ENCODE peak calls at places on chromosomes 6 and 20, in seven cellular contexts. S is H9, Z is H1, D is IMR-90, U is mesenchymal stem cell, N is neuronal stem cell, G is trophoblast cell. P is an unnamed sample.

GRCh38 chr6:132122871-132123270 is 171.7 kb upstream of the CCN2 start:
- DNase-seq in U (peak), Z (no peak), D (peak), G (no peak), N (no peak), S (no peak), P (no peak)

GRCh38 chr6:157519255-157520116 is 138.5 kb downstream of the ZDHHC14 start:
- DNase-seq in S (no peak), U (no peak), D (no peak), Z (no peak), G (no peak), N (no peak), P (no peak)

GRCh38 chr6:80962382-80962781 is 790.1 kb downstream of the TENT5A start:
- DNase-seq in U (no peak), Z (no peak), D (no peak), G (peak), S (no peak), N (no peak), P (peak)

GRCh38 chr6:34393191-34393967 is 910 bp upstream of the NUDT3 start:
- DNase-seq in N (no peak), D (no peak), Z (no peak), U (no peak), G (no peak), S (no peak), P (no peak)

GRCh38 chr6:107819217-107819616 is 4.9 kb downstream of the SCML4 start:
- DNase-seq in Z (no peak), U (no peak), N (no peak), G (no peak), S (no peak), D (no peak), P (no peak)

GRCh38 chr6:1851681-1852456 is 242.2 kb downstream of the FOXC1 start:
- DNase-seq in G (no peak), S (no peak), U (no peak), Z (no peak), N (no peak), D (no peak), P (no peak)

GRCh38 chr6:21808045-21808470 is 214.5 kb downstream of the SOX4 start:
- DNase-seq in N (no peak), D (peak), U (peak), Z (no peak), G (no peak), S (no peak), P (peak)

GRCh38 chr6:170265655-170266054 is 25.2 kb downstream of the DLL1 start:
- DNase-seq in D (no peak), Z (no peak), S (no peak), U (no peak), N (no peak), G (no peak), P (no peak)

GRCh38 chr20:62551408-62552323 is 75.9 kb upstream of the GATA5 start:
- DNase-seq in D (no peak), Z (no peak), S (peak), N (no peak), G (no peak), U (no peak), P (peak)

GRCh38 chr6:17907467-17908229 is 79.8 kb downstream of the KIF13A start:
- DNase-seq in S (no peak), U (peak), Z (no peak), G (peak), D (peak), N (no peak), P (peak)

GRCh38 chr20:6036213-6036612 is 17.6 kb downstream of the LRRN4 start:
- DNase-seq in Z (no peak), N (no peak), G (no peak), S (no peak), U (no peak), D (no peak), P (no peak)

GRCh38 chr20:14544688-14545087 is 207.3 kb upstream of the FLRT3 start:
- DNase-seq in S (no peak), D (no peak), Z (no peak), N (no peak), U (no peak), G (no peak), P (no peak)

GRCh38 chr6:144712541-144712940 is 427.4 kb downstream of the UTRN start:
- DNase-seq in Z (no peak), U (no peak), N (no peak), G (no peak), S (no peak), D (peak), P (no peak)

GRCh38 chr6:167141667-167142432 is 15.9 kb downstream of the GPR31 start:
- DNase-seq in S (peak), G (peak), U (peak), Z (no peak), D (no peak), N (peak), P (peak)

GRCh38 chr20:34473262-34473883 is 42.8 kb upstream of the DYNLRB1 start:
- DNase-seq in N (peak), D (peak), Z (peak), U (peak), G (no peak), S (peak), P (peak)

GRCh38 chr20:5848711-5849505 is 98.7 kb downstream of the SHLD1 start:
- DNase-seq in S (no peak), D (peak), Z (no peak), G (no peak), N (no peak), U (peak), P (no peak)

GRCh38 chr6:109261815-109262214 is 120.5 kb downstream of the CD164 start:
- DNase-seq in Z (no peak), N (no peak), S (no peak), D (no peak), G (no peak), U (no peak), P (no peak)

GRCh38 chr20:63699466-63700198 is 3.2 kb downstream of the TNFRSF6B start:
- DNase-seq in N (no peak), Z (no peak), S (peak), G (no peak), U (no peak), D (no peak), P (no peak)

GRCh38 chr6:163707385-163708355 is 293.2 kb downstream of the QKI start:
- DNase-seq in Z (no peak), S (no peak), N (no peak), G (no peak), U (no peak), D (no peak), P (no peak)

GRCh38 chr20:17530716-17531536 is at the start of gene BFSP1:
- DNase-seq in S (peak), N (peak), G (peak), D (peak), Z (peak), U (peak), P (peak)

GRCh38 chr20:34536798-34537394 is 20.7 kb downstream of the DYNLRB1 start:
- DNase-seq in G (no peak), D (no peak), N (no peak), U (peak), Z (no peak), S (peak), P (peak)

GRCh38 chr20:9021699-9022098 is 47.2 kb upstream of the PLCB4 start:
- DNase-seq in D (peak), N (no peak), Z (peak), G (no peak), U (no peak), S (peak), P (peak)

GRCh38 chr6:160418370-160418769 is 70.2 kb downstream of the SLC22A3 start:
- DNase-seq in D (no peak), N (no peak), Z (no peak), G (no peak), U (no peak), S (no peak), P (no peak)

GRCh38 chr6:127547909-127548649 is 28.9 kb upstream of the C6orf58 start:
- DNase-seq in U (peak), Z (no peak), G (no peak), N (no peak), S (no peak), D (peak), P (no peak)

GRCh38 chr6:129835691-129836090 is 25.4 kb downstream of the TMEM244 start:
- DNase-seq in G (no peak), S (no peak), N (no peak), D (peak), Z (no peak), U (peak), P (no peak)

GRCh38 chr20:31934968-31935764 is 16.7 kb downstream of the PDRG1 start:
- DNase-seq in N (no peak), U (no peak), D (no peak), S (peak), G (no peak), Z (peak), P (peak)

GRCh38 chr6:3706547-3707467 is 44.7 kb downstream of the PXDC1 start:
- DNase-seq in Z (no peak), S (no peak), U (peak), G (no peak), N (no peak), D (peak), P (no peak)

GRCh38 chr6:28648035-28648877 is 122.6 kb downstream of the GPX5 start:
- DNase-seq in G (no peak), N (peak), S (peak), D (peak), U (peak), Z (peak), P (peak)

GRCh38 chr6:5141046-5141445 is 55.9 kb downstream of the PPP1R3G start:
- DNase-seq in N (no peak), D (peak), G (no peak), U (peak), Z (no peak), S (no peak), P (no peak)
- H3K4me2 ChIP-seq in N (no peak), D (no peak), G (no peak), U (no peak), Z (no peak), S (no peak), P (no peak)

GRCh38 chr20:46936415-46937139 is 41.9 kb downstream of the EYA2 start:
- DNase-seq in G (no peak), U (no peak), N (no peak), Z (no peak), D (no peak), S (no peak), P (no peak)
- H2AK5ac ChIP-seq in G (no peak), U (no peak), N (no peak), Z (no peak), D (no peak), S (no peak), P (no peak)

GRCh38 chr6:155770856-155771255 is 315.2 kb upstream of the NOX3 start:
- DNase-seq in Z (no peak), S (no peak), U (no peak), N (no peak), G (no peak), D (no peak), P (no peak)
- H2BK120ac ChIP-seq in Z (no peak), S (no peak), U (no peak), N (no peak), G (no peak), D (no peak), P (no peak)

DNA sequence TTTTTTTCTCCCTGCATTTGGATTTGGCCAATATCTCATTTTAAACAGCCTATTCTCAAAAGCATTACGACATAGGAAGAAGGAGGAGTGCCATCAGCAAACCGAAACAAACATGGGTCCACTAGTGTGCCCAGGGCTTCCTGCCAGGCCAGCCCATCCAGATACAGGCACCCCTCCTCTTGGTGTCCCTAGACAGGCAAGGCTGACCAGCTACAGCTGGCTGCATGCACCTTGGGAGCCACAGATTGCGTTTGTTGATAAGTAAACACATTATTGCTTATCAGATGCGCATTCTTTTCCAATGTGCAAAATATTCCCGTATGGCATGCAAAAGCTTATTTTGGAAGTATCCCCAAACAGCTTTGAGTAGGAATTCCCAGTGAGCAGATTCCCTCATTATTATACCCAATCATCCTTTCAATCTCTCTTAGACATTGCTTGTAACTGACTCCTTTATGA is 184.4 kb upstream of the MARCKS start:
- DNase-seq in S (no peak), N (peak), Z (no peak), U (peak), D (peak), G (peak), P (peak)
- H3K4me2 ChIP-seq in S (peak), N (no peak), Z (peak), U (no peak), D (peak), G (no peak), P (no peak)

GRCh38 chr6:145903356-145904102 is 60.6 kb downstream of the SHPRH start:
- DNase-seq in U (peak), N (no peak), S (no peak), D (peak), G (no peak), Z (no peak), P (no peak)
- H2AK5ac ChIP-seq in U (no peak), N (no peak), S (no peak), D (no peak), G (no peak), Z (no peak), P (no peak)

GRCh38 chr6:50062051-50062450 is 12.3 kb upstream of the DEFB112 start:
- DNase-seq in S (peak), G (no peak), D (peak), Z (no peak), N (peak), U (no peak), P (peak)

GRCh38 chr6:50056242-50056641 is 6.5 kb upstream of the DEFB112 start:
- DNase-seq in Z (no peak), D (no peak), N (no peak), S (no peak), U (no peak), G (no peak), P (no peak)
- H2BK120ac ChIP-seq in Z (no peak), D (no peak), N (no peak), S (no peak), U (no peak), G (no peak), P (no peak)

DNA sequence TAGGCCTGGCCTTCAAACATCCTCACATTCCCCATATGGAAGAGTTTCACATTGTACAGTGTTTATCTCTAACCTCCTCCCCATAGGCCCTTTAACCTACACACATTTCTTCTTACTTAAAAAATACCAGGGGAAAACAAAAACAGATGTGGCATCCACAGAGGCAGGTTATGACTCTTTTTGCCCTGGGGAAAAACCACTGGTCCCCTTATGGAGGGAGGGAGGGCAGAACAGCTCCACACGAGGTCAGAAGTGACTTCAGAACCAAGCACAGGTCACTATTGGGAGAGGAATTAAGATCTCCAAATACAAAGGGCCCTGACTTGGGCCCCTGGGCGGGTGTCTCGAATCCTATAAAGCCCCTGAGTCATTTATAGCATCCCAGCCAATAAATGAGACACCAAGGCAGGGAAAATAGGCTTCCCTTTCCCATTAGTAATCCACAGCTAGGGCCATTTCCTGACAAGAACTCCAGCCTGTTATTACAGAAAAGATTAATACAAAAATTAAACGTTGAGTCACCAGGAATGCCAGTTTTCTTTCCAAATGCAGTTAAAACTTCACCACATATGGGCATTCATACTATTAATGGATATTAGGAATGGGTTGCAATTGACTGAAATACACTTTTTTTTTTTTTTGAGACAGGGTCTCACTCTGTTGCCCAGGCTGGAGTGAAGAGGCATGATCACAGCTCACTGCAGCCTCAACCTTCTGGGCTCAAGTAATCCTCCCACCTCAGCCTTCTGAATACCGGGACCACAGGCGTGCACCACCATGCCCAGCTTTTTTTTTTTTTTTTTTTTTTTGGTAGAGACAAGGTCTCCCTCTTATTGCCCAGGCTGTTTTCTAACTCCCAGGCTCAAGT is 107.2 kb downstream of the ATP9A start:
- DNase-seq in U (peak), S (no peak), N (no peak), D (peak), Z (no peak), G (no peak), P (no peak)
- H3K4me2 ChIP-seq in U (no peak), S (no peak), N (no peak), D (peak), Z (peak), G (no peak), P (no peak)

P was measured in mesendoderm.